ENCODE peak calls at places on chromosomes 4 and X, in six cellular contexts. One of them, this sample, is unnamed.

GRCh38 chr4:141802324-141802723 is 165.9 kb downstream of the IL15 start:
- DNase-seq in lung: no peak
- DNase-seq in spleen: no peak
- DNase-seq in RWPE1: no peak
- DNase-seq in hippocampal formation: no peak
- DNase-seq in nephron progenitor cell: no peak
- DNase-seq in this sample: peak; percentile 61

GRCh38 chr4:112031712-112032328 is 113.4 kb upstream of the FAM241A start:
- DNase-seq in spleen: no peak
- DNase-seq in RWPE1: peak; percentile 48
- DNase-seq in nephron progenitor cell: peak; percentile 37
- DNase-seq in lung: no peak
- DNase-seq in hippocampal formation: no peak
- DNase-seq in this sample: peak; percentile 21

GRCh38 chrX:124641737-124642491 is 295.6 kb downstream of the SH2D1A start:
- DNase-seq in nephron progenitor cell: no peak
- DNase-seq in hippocampal formation: no peak
- DNase-seq in spleen: no peak
- DNase-seq in RWPE1: peak; percentile 0
- DNase-seq in lung: no peak
- DNase-seq in this sample: no peak

GRCh38 chr4:184568770-184569169 is 80.5 kb downstream of the CASP3 start:
- DNase-seq in nephron progenitor cell: no peak
- DNase-seq in RWPE1: no peak
- DNase-seq in hippocampal formation: no peak
- DNase-seq in lung: no peak
- DNase-seq in spleen: no peak
- DNase-seq in this sample: no peak

GRCh38 chrX:120813982-120814381 is 61.7 kb downstream of the CT47B1 start:
- DNase-seq in RWPE1: no peak
- DNase-seq in spleen: no peak
- DNase-seq in lung: no peak
- DNase-seq in nephron progenitor cell: no peak
- DNase-seq in hippocampal formation: no peak
- DNase-seq in this sample: no peak

GRCh38 chrX:137969191-137969590 is 403.3 kb downstream of the ZIC3 start:
- DNase-seq in RWPE1: no peak
- DNase-seq in hippocampal formation: no peak
- DNase-seq in nephron progenitor cell: no peak
- DNase-seq in spleen: no peak
- DNase-seq in lung: no peak
- DNase-seq in this sample: no peak

GRCh38 chr4:41998019-41998418 is 7.7 kb downstream of the SLC30A9 start:
- DNase-seq in RWPE1: no peak
- DNase-seq in lung: no peak
- DNase-seq in hippocampal formation: no peak
- DNase-seq in nephron progenitor cell: no peak
- DNase-seq in spleen: no peak
- DNase-seq in this sample: no peak

GRCh38 chr4:85478576-85478975 is 3.6 kb downstream of the ARHGAP24 start:
- DNase-seq in RWPE1: no peak
- DNase-seq in spleen: no peak
- DNase-seq in hippocampal formation: no peak
- DNase-seq in nephron progenitor cell: no peak
- DNase-seq in lung: no peak
- DNase-seq in this sample: peak; percentile 66

GRCh38 chr4:47704693-47705325 is 133.1 kb downstream of the CORIN start:
- DNase-seq in lung: peak; percentile 42
- DNase-seq in spleen: no peak
- DNase-seq in nephron progenitor cell: peak; percentile 48
- DNase-seq in hippocampal formation: no peak
- DNase-seq in RWPE1: peak; percentile 30
- DNase-seq in this sample: no peak

GRCh38 chr4:73869130-73870055 is at the start of gene CXCL1:
- DNase-seq in lung: peak; percentile 35
- DNase-seq in hippocampal formation: no peak
- DNase-seq in nephron progenitor cell: peak; percentile 62
- DNase-seq in RWPE1: peak; percentile 14
- DNase-seq in spleen: peak; percentile 87
- DNase-seq in this sample: no peak

GRCh38 chr4:176627916-176628315 is 164.8 kb downstream of the VEGFC start:
- DNase-seq in RWPE1: no peak
- DNase-seq in spleen: no peak
- DNase-seq in hippocampal formation: no peak
- DNase-seq in nephron progenitor cell: no peak
- DNase-seq in lung: no peak
- DNase-seq in this sample: peak; percentile 88

GRCh38 chrX:47191806-47192401 is 1.7 kb upstream of the UBA1 start:
- DNase-seq in RWPE1: no peak
- DNase-seq in nephron progenitor cell: no peak
- DNase-seq in lung: no peak
- DNase-seq in spleen: peak; percentile 74
- DNase-seq in hippocampal formation: no peak
- DNase-seq in this sample: no peak

GRCh38 chrX:128975716-128976115 is 547.6 kb downstream of the SMARCA1 start:
- DNase-seq in spleen: no peak
- DNase-seq in hippocampal formation: no peak
- DNase-seq in nephron progenitor cell: peak; percentile 80
- DNase-seq in lung: no peak
- DNase-seq in RWPE1: peak; percentile 14
- DNase-seq in this sample: no peak

GRCh38 chr4:77959566-77960338 is 97.1 kb downstream of the MRPL1 start:
- DNase-seq in spleen: no peak
- DNase-seq in nephron progenitor cell: peak; percentile 11
- DNase-seq in hippocampal formation: no peak
- DNase-seq in lung: no peak
- DNase-seq in RWPE1: peak; percentile 24
- DNase-seq in this sample: peak; percentile 11

GRCh38 chr4:113141901-113142346 is 92.5 kb downstream of the ANK2 start:
- DNase-seq in nephron progenitor cell: no peak
- DNase-seq in lung: no peak
- DNase-seq in hippocampal formation: no peak
- DNase-seq in RWPE1: no peak
- DNase-seq in spleen: no peak
- DNase-seq in this sample: peak; percentile 4

GRCh38 chr4:17812801-17813200 is 2.0 kb downstream of the NCAPG start:
- DNase-seq in spleen: no peak
- DNase-seq in hippocampal formation: no peak
- DNase-seq in lung: no peak
- DNase-seq in RWPE1: no peak
- DNase-seq in nephron progenitor cell: no peak
- DNase-seq in this sample: no peak

GRCh38 chr4:154124539-154125255 is 335.8 kb upstream of the SFRP2 start:
- DNase-seq in lung: no peak
- DNase-seq in nephron progenitor cell: no peak
- DNase-seq in RWPE1: peak; percentile 72
- DNase-seq in spleen: no peak
- DNase-seq in hippocampal formation: no peak
- DNase-seq in this sample: peak; percentile 18

GRCh38 chrX:135112096-135112729 is 8.1 kb downstream of the ETDB start:
- DNase-seq in nephron progenitor cell: peak; percentile 25
- DNase-seq in lung: no peak
- DNase-seq in RWPE1: peak; percentile 4
- DNase-seq in hippocampal formation: no peak
- DNase-seq in spleen: no peak
- DNase-seq in this sample: peak; percentile 64

GRCh38 chr4:89539797-89540711 is 232.5 kb upstream of the GPRIN3 start:
- DNase-seq in RWPE1: no peak
- DNase-seq in nephron progenitor cell: no peak
- DNase-seq in hippocampal formation: no peak
- DNase-seq in lung: no peak
- DNase-seq in spleen: no peak
- DNase-seq in this sample: no peak

GRCh38 chr4:7781361-7781760 is 158.3 kb downstream of the AFAP1 start:
- DNase-seq in lung: no peak
- DNase-seq in RWPE1: no peak
- DNase-seq in nephron progenitor cell: no peak
- DNase-seq in spleen: peak; percentile 65
- DNase-seq in hippocampal formation: no peak
- DNase-seq in this sample: no peak

GRCh38 chrX:47214435-47215077 is 3.9 kb upstream of the CDK16 start:
- DNase-seq in spleen: peak; percentile 76
- DNase-seq in nephron progenitor cell: no peak
- DNase-seq in hippocampal formation: no peak
- DNase-seq in lung: no peak
- DNase-seq in RWPE1: no peak
- DNase-seq in this sample: no peak

GRCh38 chr4:10590896-10591295 is 93.7 kb downstream of the CLNK start:
- DNase-seq in spleen: no peak
- DNase-seq in nephron progenitor cell: no peak
- DNase-seq in hippocampal formation: no peak
- DNase-seq in RWPE1: no peak
- DNase-seq in lung: no peak
- DNase-seq in this sample: peak; percentile 44

GRCh38 chr4:15234585-15235126 is 193.2 kb upstream of the C1QTNF7 start:
- DNase-seq in RWPE1: peak; percentile 72
- DNase-seq in hippocampal formation: no peak
- DNase-seq in spleen: no peak
- DNase-seq in nephron progenitor cell: no peak
- DNase-seq in lung: no peak
- DNase-seq in this sample: no peak

GRCh38 chr4:6658635-6659075 is 18.2 kb downstream of the MRFAP1 start:
- DNase-seq in RWPE1: no peak
- DNase-seq in nephron progenitor cell: peak; percentile 70
- DNase-seq in lung: no peak
- DNase-seq in hippocampal formation: no peak
- DNase-seq in spleen: peak; percentile 88
- DNase-seq in this sample: no peak

GRCh38 chr4:37243722-37244582 is 591 bp upstream of the NWD2 start:
- DNase-seq in hippocampal formation: no peak
- DNase-seq in spleen: no peak
- DNase-seq in nephron progenitor cell: peak; percentile 55
- DNase-seq in RWPE1: no peak
- DNase-seq in lung: no peak
- DNase-seq in this sample: peak; percentile 3

GRCh38 chr4:119207051-119207450 is 5.5 kb upstream of the USP53 start:
- DNase-seq in hippocampal formation: no peak
- DNase-seq in RWPE1: no peak
- DNase-seq in nephron progenitor cell: no peak
- DNase-seq in spleen: no peak
- DNase-seq in lung: no peak
- DNase-seq in this sample: peak; percentile 78

GRCh38 chrX:76279007-76279406 is 106.1 kb downstream of the PBDC1 start:
- DNase-seq in nephron progenitor cell: peak; percentile 39
- DNase-seq in RWPE1: peak; percentile 7
- DNase-seq in lung: peak; percentile 38
- DNase-seq in hippocampal formation: peak; percentile 3
- DNase-seq in spleen: no peak
- DNase-seq in this sample: peak; percentile 11